ENCODE peak calls at places on chromosomes 4 and X, in six cellular contexts. One of them, this sample, is unnamed. For H3K27me3, the result is how much of the 10 kb centered on the place peaks cover.

GRCh38 chr4:35559559-35560365 is 684.6 kb downstream of the ARAP2 start:
- DNase-seq in IMR-90: no peak
- DNase-seq in transverse colon: no peak
- DNase-seq in fibroblast of lung: no peak
- DNase-seq in breast epithelium: no peak
- DNase-seq in suprapubic skin: no peak
- DNase-seq in this sample: no peak

GRCh38 chrX:154827194-154827593 is 7.3 kb downstream of the SMIM9 start:
- DNase-seq in fibroblast of lung: peak
- DNase-seq in transverse colon: no peak
- DNase-seq in IMR-90: no peak
- DNase-seq in breast epithelium: no peak
- DNase-seq in suprapubic skin: no peak
- DNase-seq in this sample: no peak

GRCh38 chrX:15143050-15143824 is 126.6 kb downstream of the ASB9 start:
- DNase-seq in suprapubic skin: no peak
- DNase-seq in fibroblast of lung: peak
- DNase-seq in transverse colon: peak
- DNase-seq in IMR-90: peak
- DNase-seq in breast epithelium: peak
- DNase-seq in this sample: no peak

GRCh38 chr4:41715155-41715554 is 33.4 kb downstream of the PHOX2B start:
- DNase-seq in suprapubic skin: no peak
- DNase-seq in transverse colon: no peak
- DNase-seq in IMR-90: no peak
- DNase-seq in breast epithelium: no peak
- DNase-seq in fibroblast of lung: no peak
- DNase-seq in this sample: no peak

GRCh38 chrX:48890934-48891401 is 6.6 kb downstream of the TIMM17B start:
- DNase-seq in suprapubic skin: no peak
- DNase-seq in IMR-90: no peak
- DNase-seq in fibroblast of lung: no peak
- DNase-seq in transverse colon: no peak
- DNase-seq in breast epithelium: no peak
- DNase-seq in this sample: no peak

GRCh38 chrX:149962859-149963757 is 24.8 kb upstream of the EOLA2 start:
- DNase-seq in fibroblast of lung: peak
- DNase-seq in breast epithelium: peak
- DNase-seq in IMR-90: peak
- DNase-seq in suprapubic skin: no peak
- DNase-seq in transverse colon: peak
- DNase-seq in this sample: no peak

GRCh38 chr4:153522800-153523089 is 56.6 kb downstream of the TMEM131L start:
- DNase-seq in fibroblast of lung: no peak
- DNase-seq in suprapubic skin: no peak
- DNase-seq in breast epithelium: no peak
- DNase-seq in transverse colon: no peak
- DNase-seq in IMR-90: no peak
- DNase-seq in this sample: no peak

GRCh38 chr4:176335421-176335820 is 15.7 kb downstream of the SPCS3 start:
- DNase-seq in breast epithelium: no peak
- DNase-seq in suprapubic skin: no peak
- DNase-seq in fibroblast of lung: peak
- DNase-seq in transverse colon: no peak
- DNase-seq in IMR-90: peak
- DNase-seq in this sample: no peak

GRCh38 chr4:83989835-83990234 is 453.9 kb downstream of the GPAT3 start:
- DNase-seq in suprapubic skin: no peak
- DNase-seq in fibroblast of lung: no peak
- DNase-seq in breast epithelium: no peak
- DNase-seq in transverse colon: no peak
- DNase-seq in IMR-90: no peak
- DNase-seq in this sample: no peak

GRCh38 chr4:142600952-142601351 is 245.1 kb downstream of the INPP4B start:
- DNase-seq in IMR-90: no peak
- DNase-seq in breast epithelium: no peak
- DNase-seq in transverse colon: no peak
- DNase-seq in suprapubic skin: no peak
- DNase-seq in fibroblast of lung: no peak
- DNase-seq in this sample: no peak

GRCh38 chr4:55758081-55758480 is 61.5 kb upstream of the EXOC1L start:
- DNase-seq in transverse colon: no peak
- DNase-seq in breast epithelium: no peak
- DNase-seq in fibroblast of lung: peak
- DNase-seq in IMR-90: no peak
- DNase-seq in suprapubic skin: no peak
- DNase-seq in this sample: no peak

GRCh38 chr4:145756244-145756643 is 76.3 kb downstream of the C4orf51 start:
- DNase-seq in breast epithelium: no peak
- DNase-seq in IMR-90: no peak
- DNase-seq in transverse colon: no peak
- DNase-seq in fibroblast of lung: no peak
- DNase-seq in suprapubic skin: no peak
- DNase-seq in this sample: no peak

GRCh38 chr4:176549161-176549865 is 229.5 kb downstream of the SPCS3 start:
- DNase-seq in suprapubic skin: no peak
- DNase-seq in fibroblast of lung: peak
- DNase-seq in IMR-90: peak
- DNase-seq in breast epithelium: no peak
- DNase-seq in transverse colon: no peak
- DNase-seq in this sample: no peak

GRCh38 chr4:71201817-71202576 is 136.8 kb upstream of the SLC4A4 start:
- DNase-seq in breast epithelium: no peak
- DNase-seq in transverse colon: no peak
- DNase-seq in suprapubic skin: no peak
- DNase-seq in fibroblast of lung: peak
- DNase-seq in IMR-90: no peak
- DNase-seq in this sample: no peak

GRCh38 chrX:39907964-39908616 is 189.7 kb downstream of the BCOR start:
- DNase-seq in fibroblast of lung: peak
- DNase-seq in IMR-90: peak
- DNase-seq in suprapubic skin: peak
- DNase-seq in transverse colon: peak
- DNase-seq in breast epithelium: peak
- DNase-seq in this sample: peak

GRCh38 chr4:40316782-40317635 is 18.1 kb upstream of the CHRNA9 start:
- DNase-seq in IMR-90: peak
- DNase-seq in breast epithelium: peak
- DNase-seq in fibroblast of lung: peak
- DNase-seq in transverse colon: peak
- DNase-seq in suprapubic skin: no peak
- DNase-seq in this sample: peak

GRCh38 chr4:148443550-148444295 is 1.5 kb upstream of the NR3C2 start:
- DNase-seq in transverse colon: peak
- DNase-seq in breast epithelium: peak
- DNase-seq in fibroblast of lung: peak
- DNase-seq in IMR-90: no peak
- DNase-seq in suprapubic skin: no peak
- DNase-seq in this sample: no peak

DNA sequence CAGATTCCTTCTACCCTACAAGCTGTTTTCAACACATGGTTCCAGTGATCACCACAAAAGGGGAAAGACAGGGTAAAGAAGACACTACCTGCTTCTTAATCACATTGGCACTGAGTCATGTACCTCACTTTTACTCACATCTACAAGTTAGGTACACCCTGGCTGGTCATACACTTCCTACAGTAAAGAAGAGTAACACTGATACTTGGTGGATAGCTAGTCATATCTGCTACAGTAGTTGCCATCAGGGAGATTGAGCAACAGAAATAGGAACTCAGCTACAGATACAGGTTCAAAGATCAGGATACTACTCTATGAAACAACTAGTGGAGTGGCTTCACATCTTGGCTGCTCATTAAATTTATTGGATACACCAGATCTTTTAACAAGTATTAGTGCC is 105.4 kb upstream of the DIAPH2 start:
- DNase-seq in IMR-90: no peak
- DNase-seq in suprapubic skin: no peak
- DNase-seq in breast epithelium: no peak
- DNase-seq in fibroblast of lung: no peak
- DNase-seq in transverse colon: no peak
- DNase-seq in this sample: no peak
- TF ChIP-seq CTCF in IMR-90: no peak
- TF ChIP-seq CTCF in suprapubic skin: no peak
- TF ChIP-seq CTCF in breast epithelium: no peak
- TF ChIP-seq CTCF in fibroblast of lung: no peak
- TF ChIP-seq CTCF in transverse colon: no peak
- TF ChIP-seq CTCF in this sample: no peak

GRCh38 chr4:972651-973424 is 531 bp downstream of the DGKQ start:
- DNase-seq in fibroblast of lung: no peak
- DNase-seq in transverse colon: peak
- DNase-seq in IMR-90: no peak
- DNase-seq in breast epithelium: no peak
- DNase-seq in suprapubic skin: no peak
- DNase-seq in this sample: no peak

GRCh38 chr4:968621-969394 is 4.6 kb downstream of the DGKQ start:
- DNase-seq in transverse colon: no peak
- DNase-seq in breast epithelium: no peak
- DNase-seq in fibroblast of lung: no peak
- DNase-seq in IMR-90: no peak
- DNase-seq in suprapubic skin: no peak
- DNase-seq in this sample: no peak

GRCh38 chr4:971670-972500 is 1.5 kb downstream of the DGKQ start:
- DNase-seq in breast epithelium: no peak
- DNase-seq in suprapubic skin: no peak
- DNase-seq in transverse colon: peak
- DNase-seq in IMR-90: no peak
- DNase-seq in fibroblast of lung: no peak
- DNase-seq in this sample: no peak

GRCh38 chr4:970046-970745 is 3.2 kb downstream of the DGKQ start:
- DNase-seq in IMR-90: no peak
- DNase-seq in breast epithelium: no peak
- DNase-seq in fibroblast of lung: no peak
- DNase-seq in transverse colon: peak
- DNase-seq in suprapubic skin: no peak
- DNase-seq in this sample: no peak

DNA sequence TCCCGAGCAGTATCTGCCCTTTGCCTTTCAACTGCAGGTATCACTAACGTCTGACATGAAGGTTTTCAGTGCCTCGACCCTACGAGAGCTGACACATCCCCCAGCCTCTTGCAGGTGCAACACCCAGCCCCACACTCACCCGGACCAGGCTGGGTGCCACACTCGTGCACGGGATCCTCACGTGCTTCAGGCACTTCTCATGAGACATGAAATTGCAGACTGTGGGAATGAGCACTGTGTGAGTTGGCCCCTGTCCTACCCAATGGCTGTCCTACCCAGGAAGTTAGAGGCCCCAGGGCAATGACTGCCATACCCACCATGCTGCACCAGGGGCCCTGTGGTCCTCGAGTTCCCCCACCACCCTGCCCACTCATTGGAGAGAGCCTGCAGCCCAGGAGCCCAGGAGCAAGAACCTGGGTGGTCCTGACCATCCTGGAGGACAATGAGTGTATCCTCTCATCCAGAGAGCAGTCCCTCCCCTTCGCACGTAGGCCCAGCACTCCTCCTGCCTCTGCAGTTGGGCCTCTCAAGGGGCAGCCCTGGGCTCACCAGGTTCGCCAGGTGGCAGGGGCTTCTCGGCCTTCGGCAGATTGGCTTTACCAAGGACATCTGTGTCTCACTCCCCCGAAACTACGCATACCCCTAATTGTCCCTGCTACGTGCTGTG is 2.4 kb downstream of the DGKQ start:
- DNase-seq in breast epithelium: no peak
- DNase-seq in transverse colon: peak
- DNase-seq in IMR-90: no peak
- DNase-seq in fibroblast of lung: no peak
- DNase-seq in suprapubic skin: no peak
- DNase-seq in this sample: no peak
- H3K4me3 ChIP-seq in breast epithelium: no peak
- H3K4me3 ChIP-seq in transverse colon: no peak
- H3K4me3 ChIP-seq in IMR-90: no peak
- H3K4me3 ChIP-seq in fibroblast of lung: no peak
- H3K4me3 ChIP-seq in suprapubic skin: peak
- H3K4me3 ChIP-seq in this sample: no peak

DNA sequence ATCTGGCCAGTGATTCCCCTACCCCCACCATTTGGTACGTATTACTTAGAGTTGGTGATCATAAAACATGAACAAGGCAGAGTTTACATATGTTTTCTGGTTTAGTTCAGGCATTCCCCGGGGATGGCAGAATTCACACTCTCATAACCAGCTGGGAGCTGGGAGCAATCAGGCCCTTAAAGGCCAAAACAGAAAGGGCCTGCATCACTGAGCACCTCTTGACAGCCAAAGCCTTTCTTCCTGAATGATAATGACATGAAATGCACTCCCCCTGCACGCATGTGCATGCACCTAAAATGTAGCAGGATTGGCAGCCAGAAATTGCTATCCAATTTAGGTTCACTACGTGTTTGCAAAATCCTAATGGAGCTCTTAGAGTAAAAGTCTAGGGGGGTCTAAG is 235.4 kb downstream of the GPC3 start:
- DNase-seq in breast epithelium: no peak
- DNase-seq in transverse colon: no peak
- DNase-seq in suprapubic skin: no peak
- DNase-seq in fibroblast of lung: no peak
- DNase-seq in IMR-90: no peak
- DNase-seq in this sample: no peak
- H3K27me3 ChIP-seq in breast epithelium: under half
- H3K27me3 ChIP-seq in transverse colon: under half
- H3K27me3 ChIP-seq in suprapubic skin: under half
- H3K27me3 ChIP-seq in fibroblast of lung: under half
- H3K27me3 ChIP-seq in IMR-90: under half
- H3K27me3 ChIP-seq in this sample: under half

GRCh38 chr4:48680848-48681568 is 99.1 kb downstream of the FRYL start:
- DNase-seq in breast epithelium: no peak
- DNase-seq in suprapubic skin: no peak
- DNase-seq in fibroblast of lung: no peak
- DNase-seq in transverse colon: no peak
- DNase-seq in IMR-90: no peak
- DNase-seq in this sample: no peak

GRCh38 chr4:48683784-48684666 is 96.1 kb downstream of the FRYL start:
- DNase-seq in breast epithelium: no peak
- DNase-seq in fibroblast of lung: peak
- DNase-seq in suprapubic skin: no peak
- DNase-seq in transverse colon: no peak
- DNase-seq in IMR-90: no peak
- DNase-seq in this sample: no peak

GRCh38 chr4:48687313-48687712 is 92.8 kb downstream of the FRYL start:
- DNase-seq in breast epithelium: no peak
- DNase-seq in IMR-90: no peak
- DNase-seq in fibroblast of lung: no peak
- DNase-seq in suprapubic skin: no peak
- DNase-seq in transverse colon: no peak
- DNase-seq in this sample: no peak

GRCh38 chr4:48686369-48686768 is 93.7 kb downstream of the FRYL start:
- DNase-seq in fibroblast of lung: no peak
- DNase-seq in IMR-90: no peak
- DNase-seq in suprapubic skin: no peak
- DNase-seq in transverse colon: no peak
- DNase-seq in breast epithelium: no peak
- DNase-seq in this sample: no peak

DNA sequence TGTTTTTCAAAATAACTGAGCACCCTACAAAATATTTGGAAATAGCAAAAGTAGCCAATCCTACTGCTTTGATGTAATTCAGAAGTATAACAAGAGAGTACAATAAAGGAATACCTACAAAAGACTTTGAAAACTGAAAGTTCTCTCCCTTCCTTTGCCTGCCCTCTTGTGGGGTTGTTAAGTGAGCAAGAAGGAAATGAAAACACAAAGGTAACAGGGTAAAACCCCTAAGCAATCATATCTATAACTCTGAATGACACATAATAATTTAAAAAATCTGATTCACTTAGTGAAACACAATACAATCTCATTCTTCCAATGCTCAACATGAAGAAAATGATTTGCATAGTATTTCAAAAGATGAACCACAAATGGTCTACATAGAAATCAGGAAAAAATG is 98.2 kb downstream of the FRYL start:
- DNase-seq in breast epithelium: no peak
- DNase-seq in fibroblast of lung: peak
- DNase-seq in IMR-90: peak
- DNase-seq in transverse colon: no peak
- DNase-seq in suprapubic skin: no peak
- DNase-seq in this sample: no peak
- TF ChIP-seq CTCF in breast epithelium: no peak
- TF ChIP-seq CTCF in fibroblast of lung: peak
- TF ChIP-seq CTCF in IMR-90: peak
- TF ChIP-seq CTCF in transverse colon: peak
- TF ChIP-seq CTCF in suprapubic skin: no peak
- TF ChIP-seq CTCF in this sample: peak